ENCODE peak calls at places on chromosomes 16 and 17, in five cellular contexts. D is stomach, A is adrenal gland, Q is IMR-90, H is esophagus squamous epithelium. O is an unnamed sample.

GRCh38 chr16:10078541-10078949 is 103.7 kb downstream of the GRIN2A start:
- DNase-seq in H (no peak), D (no peak), Q (no peak), A (no peak), O (no peak)

GRCh38 chr16:83231771-83232170 is 576.0 kb upstream of the HSBP1 start:
- DNase-seq in H (no peak), D (no peak), A (no peak), Q (peak; percentile 55), O (no peak)

GRCh38 chr16:27237229-27238015 is 31.1 kb downstream of the NSMCE1 start:
- DNase-seq in H (no peak), D (peak; percentile 42), A (no peak), Q (no peak), O (no peak)

GRCh38 chr17:4808378-4808767 is 1.4 kb downstream of the PLD2 start:
- DNase-seq in D (peak; percentile 80), Q (no peak), A (peak; percentile 74), H (no peak), O (peak; percentile 61)

GRCh38 chr17:50967795-50968194 is 101.6 kb upstream of the TOB1 start:
- DNase-seq in D (no peak), A (no peak), H (no peak), Q (peak; percentile 16), O (no peak)

GRCh38 chr17:21301593-21302550 is 17.4 kb downstream of the MAP2K3 start:
- DNase-seq in A (no peak), Q (no peak), D (no peak), H (no peak), O (no peak)

GRCh38 chr16:15757075-15757386 is 99.8 kb downstream of the MYH11 start:
- DNase-seq in A (no peak), H (no peak), D (no peak), Q (no peak), O (no peak)

GRCh38 chr16:72236866-72237265 is 64.9 kb upstream of the PMFBP1 start:
- DNase-seq in D (no peak), Q (no peak), H (no peak), A (no peak), O (no peak)

GRCh38 chr17:68908045-68908444 is 47.1 kb downstream of the ABCA8 start:
- DNase-seq in A (no peak), D (no peak), H (no peak), Q (no peak), O (no peak)

GRCh38 chr17:68302066-68302564 is 10.8 kb downstream of the ARSG start:
- DNase-seq in A (peak; percentile 36), H (no peak), D (no peak), Q (peak; percentile 42), O (peak; percentile 80)

GRCh38 chr16:60651351-60651750 is 1384.9 kb downstream of the CDH8 start:
- DNase-seq in A (no peak), H (no peak), Q (no peak), D (no peak), O (no peak)

GRCh38 chr17:21001111-21001812 is 41.5 kb downstream of the USP22 start:
- DNase-seq in Q (no peak), H (no peak), D (no peak), A (peak; percentile 24), O (no peak)

GRCh38 chr17:60173304-60173807 is 23.6 kb downstream of the CA4 start:
- DNase-seq in H (no peak), D (no peak), Q (peak; percentile 24), A (no peak), O (no peak)

GRCh38 chr17:70796757-70797156 is 627.4 kb downstream of the KCNJ2 start:
- DNase-seq in Q (no peak), A (no peak), D (no peak), H (no peak), O (no peak)

DNA sequence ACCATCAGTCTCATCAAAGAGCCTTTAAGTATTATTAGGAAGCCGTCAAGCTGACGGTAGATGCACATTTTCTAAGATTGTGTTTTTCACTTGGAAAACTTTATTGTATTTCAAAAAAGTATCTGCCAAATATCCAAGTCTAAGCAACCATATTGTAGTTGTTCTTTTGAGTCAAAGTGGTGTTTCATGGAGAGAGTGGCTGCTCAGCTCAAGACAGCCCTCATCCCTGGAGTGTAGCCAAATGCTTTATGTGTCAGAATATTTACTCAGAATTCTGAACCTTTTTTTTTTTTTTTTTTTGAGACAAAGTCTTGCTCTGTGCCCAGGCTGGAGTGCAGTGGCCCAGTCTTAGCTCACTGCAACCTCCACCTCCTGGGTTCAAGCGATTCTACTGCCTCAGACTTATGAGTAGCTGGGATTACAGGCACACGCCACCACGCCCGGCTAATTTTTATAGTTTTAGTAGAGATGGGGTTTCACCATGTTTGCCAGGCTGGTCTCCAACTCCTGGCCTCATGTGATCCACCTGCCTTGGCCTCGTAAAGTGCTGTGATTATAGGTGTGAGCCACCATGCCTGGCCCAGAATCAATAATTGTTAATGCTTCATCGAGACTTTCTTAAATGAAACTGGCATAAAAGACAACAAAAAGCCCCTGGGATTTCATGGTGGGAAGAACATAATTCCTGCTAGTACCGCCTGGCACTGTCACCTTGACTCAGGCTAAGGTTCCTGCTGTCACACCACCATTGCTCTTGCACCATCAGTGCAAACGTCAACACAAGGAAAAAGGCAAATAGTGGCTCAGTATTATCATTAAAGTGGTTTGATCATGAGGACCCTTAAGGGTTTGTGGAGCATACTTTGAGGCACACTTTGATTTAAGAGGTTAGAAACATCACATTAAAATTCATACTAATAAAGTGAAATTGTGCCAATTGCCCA is 45.5 kb downstream of the PRKCA start:
- DNase-seq in D (no peak), Q (peak; percentile 54), H (no peak), A (no peak), O (no peak)
- H3K27ac ChIP-seq in D (no peak overlapping the region), Q (no peak overlapping the region), H (no peak overlapping the region), A (no peak overlapping the region), O (no peak overlapping the region)

GRCh38 chr17:77528516-77529327 is 388.0 kb downstream of the SEC14L1 start:
- DNase-seq in Q (no peak), A (no peak), D (no peak), H (no peak), O (no peak)
- H3K4me3 ChIP-seq in Q (no peak overlapping the region), A (no peak overlapping the region), D (peak overlapping the region; percentile 35), H (peak overlapping the region; percentile 30), O (peak overlapping the region; percentile 53)

GRCh38 chr16:2238396-2239230 is 2.4 kb downstream of the DNASE1L2 start:
- DNase-seq in H (no peak), D (no peak), Q (no peak), A (peak; percentile 60), O (no peak)
- TF ChIP-seq POLR2A in H (no peak), D (no peak), Q (no peak), A (no peak), O (no peak)

DNA sequence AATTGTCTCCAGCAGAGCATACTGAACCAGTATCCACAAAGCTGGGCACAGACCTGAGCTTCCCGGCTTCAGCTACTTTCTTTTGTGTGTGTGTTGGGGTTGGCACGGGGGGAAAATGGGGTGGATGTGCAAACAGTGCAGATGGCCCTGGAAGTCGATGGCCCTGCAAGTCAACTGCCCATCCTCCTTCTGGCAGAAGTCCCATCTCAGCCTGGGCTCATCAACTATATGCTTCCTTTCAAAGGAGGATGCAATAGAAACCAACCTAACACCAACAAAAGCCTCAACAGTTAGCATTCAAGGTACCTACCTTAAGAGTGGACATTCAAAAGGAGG is 55.7 kb downstream of the SOX9 start:
- DNase-seq in H (no peak), A (no peak), D (no peak), Q (no peak), O (no peak)
- H3K27ac ChIP-seq in H (no peak overlapping the region), A (no peak overlapping the region), D (no peak overlapping the region), Q (no peak overlapping the region), O (no peak overlapping the region)

GRCh38 chr17:74971842-74972106 is 785 bp downstream of the HID1 start:
- DNase-seq in Q (no peak), D (no peak), A (no peak), H (no peak), O (no peak)

GRCh38 chr17:74970395-74970794 is 2.2 kb downstream of the HID1 start:
- DNase-seq in H (no peak), Q (no peak), A (no peak), D (no peak), O (no peak)

GRCh38 chr17:74972107-74972972 is at the start of gene HID1:
- DNase-seq in H (no peak), A (peak; percentile 58), Q (no peak), D (peak; percentile 91), O (peak; percentile 88)

GRCh38 chr17:74971069-74971841 is 1.3 kb downstream of the HID1 start:
- DNase-seq in Q (no peak), D (no peak), H (no peak), A (no peak), O (no peak)

GRCh38 chr17:74972973-74973328 is 392 bp upstream of the HID1 start:
- DNase-seq in A (no peak), Q (no peak), D (no peak), H (no peak), O (no peak)
- H3K4me3 ChIP-seq in A (no peak overlapping the region), Q (peak overlapping the region; percentile 18), D (peak overlapping the region; percentile 58), H (peak overlapping the region; percentile 62), O (peak overlapping the region; percentile 74)

DNA sequence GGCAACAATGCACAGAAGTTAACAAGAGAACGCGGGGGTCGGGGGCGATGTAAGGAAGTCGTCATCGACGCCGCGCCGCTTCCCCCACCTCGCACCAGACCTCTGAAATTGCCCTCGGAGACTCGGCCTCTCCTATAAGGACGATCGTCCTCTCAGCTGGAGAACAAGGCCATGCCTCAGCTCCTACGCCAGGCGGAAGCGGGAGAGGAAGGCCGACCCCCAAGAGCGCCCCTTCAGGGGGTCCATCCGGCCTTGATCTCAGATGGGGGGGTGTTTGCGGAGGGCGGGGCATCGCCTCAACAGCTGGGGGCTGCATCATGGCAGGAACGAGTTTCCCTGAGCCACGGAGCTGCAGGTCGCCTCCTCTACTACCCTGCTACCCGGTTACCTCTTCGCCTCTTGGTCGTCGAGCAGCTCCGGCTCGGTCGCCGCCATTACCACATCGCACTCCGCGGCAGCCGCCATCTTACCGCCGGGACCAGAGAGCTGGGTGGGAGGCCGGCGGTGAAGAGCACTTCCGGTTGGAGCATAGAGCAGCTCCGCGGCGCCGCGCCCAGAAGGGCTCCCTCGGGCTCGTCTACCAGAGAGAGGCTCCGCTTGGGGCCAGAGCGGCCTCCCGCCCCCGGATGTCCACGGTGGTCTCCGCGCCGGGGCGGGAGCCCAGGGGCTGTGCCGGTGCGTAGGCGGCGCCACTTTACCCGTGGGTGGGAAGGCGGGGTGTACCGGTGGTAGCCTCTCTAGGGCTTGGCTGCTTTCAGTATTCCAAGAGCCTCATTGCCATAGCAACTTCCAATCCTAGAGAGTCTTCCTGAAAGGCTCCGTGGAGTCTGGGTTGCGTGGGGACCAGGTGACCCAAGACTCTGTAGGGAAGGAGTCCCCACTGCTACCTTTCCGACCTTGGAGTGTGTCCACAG is at the start of gene DNAJC7:
- DNase-seq in A (peak; percentile 90), H (peak; percentile 48), D (peak; percentile 93), Q (peak; percentile 89), O (peak; percentile 97)
- TF ChIP-seq POLR2A in A (peak; percentile 73), H (peak; percentile 55), D (no peak), Q (peak; percentile 88), O (no peak)

GRCh38 chr17:58918072-58918471 is 162.4 kb downstream of the PPM1E start:
- DNase-seq in H (no peak), A (no peak), Q (no peak), D (no peak), O (no peak)
- H3K27ac ChIP-seq in H (no peak overlapping the region), A (no peak overlapping the region), Q (no peak overlapping the region), D (no peak overlapping the region), O (no peak overlapping the region)

O was measured in testis.